ENCODE peak calls at places on chromosomes 6 and 20, in five cellular contexts. V is fibroblast of mammary gland, Z is A549, B is cardiac fibroblast, P is lower leg skin. Q is an unnamed sample.

GRCh38 chr20:48283470-48284110 is 498.3 kb upstream of the SULF2 start:
- DNase-seq in B (peak; percentile 96), Z (peak; percentile 45), V (peak; percentile 77), P (peak; percentile 26), Q (peak; percentile 81)

GRCh38 chr6:143695106-143696059 is 17.6 kb downstream of the PHACTR2 start:
- DNase-seq in V (no peak), P (no peak), Z (no peak), B (no peak), Q (no peak)

GRCh38 chr6:29676981-29677601 is 3.9 kb downstream of the ZFP57 start:
- DNase-seq in Z (peak; percentile 29), P (no peak), B (peak; percentile 64), V (no peak), Q (no peak)

GRCh38 chr6:112939543-112939942 is 592.4 kb downstream of the RFPL4B start:
- DNase-seq in B (no peak), V (no peak), Z (no peak), P (no peak), Q (no peak)

GRCh38 chr6:142811923-142812322 is 133.1 kb downstream of the HIVEP2 start:
- DNase-seq in P (no peak), B (no peak), V (no peak), Z (no peak), Q (no peak)

GRCh38 chr6:18101271-18101670 is 21.2 kb downstream of the NHLRC1 start:
- DNase-seq in V (peak; percentile 49), Z (no peak), P (no peak), B (peak; percentile 19), Q (no peak)

GRCh38 chr20:9021699-9022098 is 47.2 kb upstream of the PLCB4 start:
- DNase-seq in B (peak; percentile 22), Z (peak; percentile 50), P (no peak), V (no peak), Q (no peak)

GRCh38 chr6:34239240-34239825 is 2.7 kb downstream of the HMGA1 start:
- DNase-seq in P (no peak), Z (no peak), V (no peak), B (no peak), Q (peak; percentile 25)

GRCh38 chr20:2000286-2000685 is 6.4 kb upstream of the PDYN start:
- DNase-seq in Z (no peak), P (no peak), V (no peak), B (no peak), Q (no peak)

GRCh38 chr6:10425973-10426780 is 11.3 kb upstream of the TFAP2A start:
- DNase-seq in B (peak; percentile 21), V (no peak), P (no peak), Z (no peak), Q (peak; percentile 23)
- TF ChIP-seq CTCF in B (no peak), V (no peak), P (no peak), Z (no peak), Q (no peak)

DNA sequence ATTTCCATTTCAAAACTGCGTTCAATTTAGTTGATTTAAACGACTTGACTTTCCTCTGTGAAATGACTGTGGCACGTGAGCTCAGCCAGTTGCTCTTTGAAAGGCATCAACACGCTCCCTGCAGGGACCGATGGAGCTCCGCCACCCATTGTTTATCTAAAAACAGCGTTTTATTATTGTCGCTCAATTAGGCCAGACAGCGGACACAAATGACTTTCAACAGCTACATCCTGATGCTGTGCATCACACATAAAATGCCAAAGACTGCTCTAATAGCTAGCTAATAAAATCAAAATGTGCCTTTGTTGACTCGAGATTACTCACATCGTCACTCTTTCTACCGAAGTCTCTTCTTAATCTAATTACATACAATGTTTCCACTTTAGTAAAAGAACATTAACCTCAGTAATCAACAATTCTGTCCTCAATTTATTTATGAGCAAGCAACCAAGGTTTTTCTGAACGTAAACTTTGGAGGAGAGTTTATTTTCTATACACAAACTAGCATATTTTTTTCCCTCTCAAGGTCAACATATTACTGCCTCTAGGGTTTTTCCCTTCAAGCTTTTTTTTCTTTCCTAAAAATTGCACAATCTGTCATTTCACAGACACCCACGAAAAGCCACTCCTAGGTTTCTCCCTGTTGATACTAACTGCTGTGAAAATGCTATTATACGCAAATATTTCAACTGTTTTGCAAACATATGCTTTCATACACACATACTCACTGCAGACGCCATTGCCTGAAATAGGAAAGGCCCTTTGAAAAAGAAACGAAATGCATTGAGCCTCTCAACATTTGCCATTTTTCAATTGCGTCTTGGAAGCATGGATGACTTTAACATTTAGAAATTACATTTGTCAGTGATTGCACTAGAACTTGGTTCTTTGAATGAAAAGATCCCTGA is 332.8 kb downstream of the CD83 start:
- DNase-seq in P (no peak), B (no peak), Z (no peak), V (no peak), Q (peak; percentile 12)
- H3K4me3 ChIP-seq in P (no peak overlapping the region), B (no peak overlapping the region), Z (no peak overlapping the region), V (no peak overlapping the region), Q (no peak overlapping the region)

GRCh38 chr6:127266892-127267741 is 453 bp downstream of the RNF146 start:
- DNase-seq in Z (peak; percentile 54), B (peak; percentile 60), P (peak; percentile 37), V (peak; percentile 37), Q (peak; percentile 63)
- TF ChIP-seq CTCF in Z (no peak), B (no peak), P (no peak), V (no peak), Q (no peak)

GRCh38 chr20:32767418-32768198 is 5.4 kb downstream of the DNMT3B start:
- DNase-seq in B (no peak), Z (no peak), P (no peak), V (no peak), Q (no peak)

GRCh38 chr20:32773214-32773613 is 11.0 kb downstream of the DNMT3B start:
- DNase-seq in B (no peak), P (no peak), Z (no peak), V (no peak), Q (no peak)

GRCh38 chr20:32775240-32775991 is 13.2 kb downstream of the DNMT3B start:
- DNase-seq in Z (no peak), V (no peak), B (no peak), P (peak; percentile 49), Q (no peak)

GRCh38 chr20:32773880-32774279 is 11.7 kb downstream of the DNMT3B start:
- DNase-seq in P (no peak), B (no peak), Z (no peak), V (no peak), Q (no peak)

GRCh38 chr20:32772046-32772445 is 9.9 kb downstream of the DNMT3B start:
- DNase-seq in V (no peak), B (no peak), Z (no peak), P (no peak), Q (no peak)
- H3K4me3 ChIP-seq in V (no peak overlapping the region), B (no peak overlapping the region), Z (no peak overlapping the region), P (no peak overlapping the region), Q (no peak overlapping the region)

GRCh38 chr6:20841806-20842205 is 307.5 kb downstream of the CDKAL1 start:
- DNase-seq in V (no peak), P (no peak), B (no peak), Z (no peak), Q (no peak)

GRCh38 chr6:20838113-20838512 is 303.9 kb downstream of the CDKAL1 start:
- DNase-seq in Z (no peak), V (no peak), P (no peak), B (no peak), Q (no peak)

GRCh38 chr6:20837189-20837588 is 302.9 kb downstream of the CDKAL1 start:
- DNase-seq in B (no peak), Z (no peak), P (no peak), V (no peak), Q (no peak)

GRCh38 chr6:20840675-20841074 is 306.4 kb downstream of the CDKAL1 start:
- DNase-seq in P (no peak), V (peak; percentile 69), Z (no peak), B (peak; percentile 56), Q (peak; percentile 72)

GRCh38 chr6:20839624-20840023 is 305.4 kb downstream of the CDKAL1 start:
- DNase-seq in B (no peak), V (no peak), Z (no peak), P (no peak), Q (no peak)
- TF ChIP-seq CTCF in B (peak; percentile 8), V (peak; percentile 12), Z (no peak), P (no peak), Q (no peak)

DNA sequence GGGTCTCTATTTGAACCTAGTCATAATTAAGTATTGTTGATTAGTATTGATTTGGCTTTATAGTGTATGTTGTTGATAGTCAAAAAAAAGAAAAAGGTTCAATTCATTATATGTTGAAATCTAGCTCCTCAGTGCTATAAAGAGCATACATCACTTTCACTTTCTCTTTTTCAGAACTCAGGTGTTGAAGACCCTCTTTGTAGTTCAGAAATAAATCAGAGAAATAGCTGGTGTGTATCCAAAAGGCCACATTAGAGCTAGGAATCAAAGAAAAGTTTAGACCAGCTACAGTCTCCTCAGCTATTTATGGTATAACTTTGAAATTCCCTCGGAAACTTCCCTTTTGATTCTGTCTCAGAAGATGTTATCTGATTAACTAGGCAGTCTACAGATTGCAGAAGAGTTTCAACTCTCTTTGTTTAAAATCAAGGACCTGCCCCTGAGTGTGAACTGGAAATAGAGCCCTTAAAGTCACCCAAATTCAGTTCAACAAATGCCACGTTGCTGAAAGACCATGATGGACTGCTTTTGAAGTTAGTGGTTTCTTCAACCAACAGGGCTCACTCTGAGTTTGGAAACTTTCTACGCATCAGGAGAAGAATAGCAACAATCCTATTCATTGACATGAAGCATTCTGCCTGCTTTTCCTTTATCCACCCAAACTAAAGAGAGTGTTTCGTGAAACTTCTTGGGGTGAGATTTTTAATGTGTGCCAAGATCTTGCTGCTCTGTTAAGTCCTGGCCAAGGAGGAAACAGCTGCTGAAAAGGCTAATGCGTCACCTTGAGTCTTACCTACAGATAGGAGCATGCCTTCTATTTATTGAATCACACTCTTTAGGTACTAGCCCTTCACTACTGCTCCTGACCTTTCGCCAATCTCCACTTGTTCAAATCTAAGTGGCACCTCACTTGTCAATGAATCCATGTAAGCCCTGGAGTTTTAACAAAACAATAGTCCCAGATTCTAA is 111.7 kb downstream of the TNFRSF21 start:
- DNase-seq in V (no peak), B (no peak), P (no peak), Z (no peak), Q (peak; percentile 17)
- H3K4me3 ChIP-seq in V (no peak overlapping the region), B (no peak overlapping the region), P (no peak overlapping the region), Z (no peak overlapping the region), Q (peak overlapping the region; percentile 32)

GRCh38 chr6:149929422-149929821 is 6.5 kb upstream of the RAET1G start:
- DNase-seq in Z (no peak), V (no peak), P (no peak), B (no peak), Q (no peak)
- TF ChIP-seq CTCF in Z (no peak), V (peak; percentile 50), P (no peak), B (peak; percentile 54), Q (peak; percentile 69)